ENCODE peak calls at places on chromosomes 13 and 19, in six cellular contexts. D is body of pancreas; F is EL; U is GM12864; G is uterus; Y is CD8-positive, alpha-beta memory T cell. X is an unnamed sample.

GRCh38 chr19:33290082-33290815 is 12.1 kb downstream of the CEBPA start:
- DNase-seq in G (no peak), D (no peak), U (no peak), Y (no peak), F (no peak), X (no peak)

GRCh38 chr13:32409561-32410440 is 18.1 kb downstream of the N4BP2L1 start:
- DNase-seq in U (no peak), D (no peak), Y (no peak), G (peak; percentile 73), F (peak; percentile 45), X (no peak)

GRCh38 chr13:113452942-113453901 is at the start of gene ADPRHL1:
- DNase-seq in D (no peak), Y (no peak), F (no peak), G (no peak), U (no peak), X (no peak)

GRCh38 chr13:114105351-114106225 is 26.8 kb downstream of the RASA3 start:
- DNase-seq in D (peak; percentile 10), G (peak; percentile 15), F (peak; percentile 32), U (no peak), Y (no peak), X (no peak)

GRCh38 chr13:42832341-42833153 is 51.2 kb downstream of the FAM216B start:
- DNase-seq in G (peak; percentile 19), D (peak; percentile 16), F (peak; percentile 86), Y (no peak), U (no peak), X (no peak)

GRCh38 chr13:98775844-98776598 is 23.5 kb upstream of the SLC15A1 start:
- DNase-seq in Y (no peak), F (peak; percentile 91), D (no peak), U (no peak), G (no peak), X (no peak)

GRCh38 chr13:21458457-21458815 is 667 bp downstream of the ZDHHC20 start:
- DNase-seq in F (peak; percentile 24), U (no peak), D (peak; percentile 59), G (peak; percentile 28), Y (peak; percentile 36), X (peak; percentile 44)

GRCh38 chr13:73385848-73386247 is 327.0 kb downstream of the KLF5 start:
- DNase-seq in G (no peak), U (no peak), Y (no peak), F (no peak), D (no peak), X (no peak)

GRCh38 chr13:19991531-19991930 is 33.0 kb downstream of the ZMYM2 start:
- DNase-seq in U (no peak), Y (no peak), G (no peak), D (no peak), F (no peak), X (no peak)

GRCh38 chr19:1082165-1082927 is 12.8 kb downstream of the POLR2E start:
- DNase-seq in G (no peak), F (peak; percentile 61), Y (peak; percentile 85), U (no peak), D (peak; percentile 93), X (peak; percentile 93)

GRCh38 chr13:79281335-79281734 is 124.7 kb downstream of the RBM26 start:
- DNase-seq in Y (no peak), D (no peak), G (no peak), U (no peak), F (no peak), X (no peak)

GRCh38 chr19:4096049-4096892 is 27.7 kb downstream of the MAP2K2 start:
- DNase-seq in U (no peak), Y (no peak), D (no peak), G (no peak), F (no peak), X (no peak)

GRCh38 chr19:13899393-13899792 is 6.5 kb downstream of the BRME1 start:
- DNase-seq in Y (no peak), F (no peak), D (no peak), U (no peak), G (no peak), X (no peak)

GRCh38 chr19:7865262-7865911 is 8.8 kb downstream of the PRR36 start:
- DNase-seq in D (no peak), F (no peak), Y (no peak), G (no peak), U (no peak), X (no peak)

GRCh38 chr13:48908381-48909087 is 67.2 kb upstream of the FNDC3A start:
- DNase-seq in F (peak; percentile 17), U (no peak), G (no peak), Y (no peak), D (no peak), X (no peak)

GRCh38 chr13:72403396-72404010 is 323.9 kb downstream of the MZT1 start:
- DNase-seq in Y (no peak), U (no peak), D (no peak), G (no peak), F (peak; percentile 28), X (no peak)

GRCh38 chr13:22427041-22427440 is 753.7 kb upstream of the SGCG start:
- DNase-seq in U (no peak), D (no peak), Y (no peak), F (no peak), G (no peak), X (no peak)

GRCh38 chr13:28394422-28394821 is 100.5 kb downstream of the FLT1 start:
- DNase-seq in F (peak; percentile 48), Y (no peak), G (no peak), U (no peak), D (no peak), X (no peak)

GRCh38 chr13:51271528-51272070 is 49.4 kb downstream of the FAM124A start:
- DNase-seq in G (no peak), U (no peak), D (no peak), F (no peak), Y (no peak), X (no peak)

GRCh38 chr19:17656970-17657369 is 31.2 kb downstream of the UNC13A start:
- DNase-seq in Y (no peak), G (no peak), U (no peak), F (no peak), D (no peak), X (no peak)

GRCh38 chr19:58544591-58545285 is 874 bp downstream of the TRIM28 start:
- DNase-seq in Y (peak; percentile 74), G (no peak), F (no peak), D (no peak), U (no peak), X (no peak)

GRCh38 chr13:42539670-42540069 is 34.3 kb upstream of the TNFSF11 start:
- DNase-seq in G (no peak), Y (no peak), F (no peak), D (no peak), U (no peak), X (no peak)

GRCh38 chr13:113959198-113959597 is 14.7 kb downstream of the C13orf46 start:
- DNase-seq in G (no peak), D (no peak), U (no peak), F (no peak), Y (no peak), X (no peak)

GRCh38 chr13:76778906-76779305 is 107.3 kb downstream of the KCTD12 start:
- DNase-seq in Y (no peak), U (no peak), G (no peak), D (no peak), F (no peak), X (no peak)

GRCh38 chr19:1528596-1529429 is 4.9 kb downstream of the PLK5 start:
- DNase-seq in G (no peak), U (no peak), Y (no peak), D (no peak), F (no peak), X (no peak)

GRCh38 chr13:42992585-42993122 is 613 bp upstream of the EPSTI1 start:
- DNase-seq in U (no peak), D (no peak), Y (no peak), F (no peak), G (no peak), X (peak; percentile 64)

GRCh38 chr19:48726573-48726972 is 7.0 kb upstream of the MAMSTR start:
- DNase-seq in U (no peak), Y (no peak), G (no peak), D (no peak), F (no peak), X (peak; percentile 39)

GRCh38 chr13:112776971-112777370 is 87.1 kb downstream of the ATP11A start:
- DNase-seq in F (no peak), Y (no peak), U (no peak), G (peak; percentile 6), D (no peak), X (no peak)

GRCh38 chr13:95644611-95645052 is at the start of gene DZIP1:
- DNase-seq in G (peak; percentile 85), U (peak; percentile 19), F (peak; percentile 89), D (peak; percentile 79), Y (no peak), X (no peak)

GRCh38 chr13:112254900-112255299 is 121.3 kb upstream of the SPACA7 start:
- DNase-seq in D (no peak), Y (no peak), F (no peak), U (no peak), G (no peak), X (no peak)

GRCh38 chr13:109795021-109795420 is 8.6 kb upstream of the IRS2 start:
- DNase-seq in U (no peak), G (no peak), F (no peak), D (no peak), Y (no peak), X (no peak)

GRCh38 chr13:59480857-59481256 is 682.9 kb downstream of the DIAPH3 start:
- DNase-seq in F (no peak), Y (no peak), G (no peak), U (no peak), D (no peak), X (no peak)

GRCh38 chr19:18770663-18771327 is 20.3 kb downstream of the COMP start:
- DNase-seq in D (no peak), U (no peak), Y (no peak), G (no peak), F (no peak), X (no peak)

GRCh38 chr13:47287291-47287751 is 390.5 kb upstream of the HTR2A start:
- DNase-seq in G (no peak), Y (no peak), F (peak; percentile 52), D (no peak), U (no peak), X (no peak)

GRCh38 chr19:42831221-42832019 is 48.1 kb downstream of the PSG1 start:
- DNase-seq in G (no peak), U (no peak), D (no peak), F (no peak), Y (no peak), X (no peak)

GRCh38 chr19:2495130-2495641 is 19.3 kb downstream of the GADD45B start:
- DNase-seq in U (no peak), G (peak; percentile 70), Y (peak; percentile 27), D (peak; percentile 94), F (peak; percentile 61), X (no peak)

GRCh38 chr13:40665754-40666057 is 735 bp downstream of the FOXO1 start:
- DNase-seq in U (no peak), D (no peak), Y (peak; percentile 45), G (no peak), F (no peak), X (peak; percentile 57)

GRCh38 chr19:8609210-8610040 is 1.1 kb downstream of the ADAMTS10 start:
- DNase-seq in Y (no peak), G (peak; percentile 50), U (no peak), D (peak; percentile 39), F (peak; percentile 40), X (no peak)